ENCODE peak calls at places on chromosomes 16 and 17, in six cellular contexts. I is HCT116, P is adrenal gland, Y is testis, O is Peyer's patch, B is suprapubic skin. J is an unnamed sample.

GRCh38 chr17:14755002-14755401 is 454.1 kb downstream of the HS3ST3B1 start:
- DNase-seq in O (no peak), B (no peak), I (no peak), Y (no peak), P (no peak), J (no peak)

GRCh38 chr17:53538129-53538617 is 284.6 kb upstream of the KIF2B start:
- DNase-seq in I (no peak), P (no peak), B (no peak), Y (no peak), O (no peak), J (no peak)

GRCh38 chr17:57853695-57854094 is 3.9 kb upstream of the MRPS23 start:
- DNase-seq in O (peak; percentile 60), B (no peak), Y (peak; percentile 84), I (no peak), P (peak; percentile 69), J (peak; percentile 45)

GRCh38 chr17:57295526-57296023 is 39.3 kb downstream of the MSI2 start:
- DNase-seq in B (no peak), O (no peak), P (no peak), I (peak; percentile 80), Y (no peak), J (no peak)

GRCh38 chr17:27540300-27541105 is 84.3 kb downstream of the KSR1 start:
- DNase-seq in Y (peak; percentile 71), I (no peak), P (peak; percentile 99), B (peak; percentile 94), O (peak; percentile 74), J (peak; percentile 95)

GRCh38 chr16:29316673-29317237 is 89.8 kb downstream of the NPIPB11 start:
- DNase-seq in O (no peak), B (no peak), P (no peak), Y (no peak), I (no peak), J (no peak)

GRCh38 chr16:85735225-85735722 is 15.6 kb downstream of the C16orf74 start:
- DNase-seq in B (no peak), O (no peak), I (no peak), Y (no peak), P (no peak), J (no peak)

GRCh38 chr16:1944612-1945199 is 1.7 kb upstream of the MSRB1 start:
- DNase-seq in P (no peak), Y (no peak), I (no peak), B (no peak), O (no peak), J (no peak)

GRCh38 chr17:19381361-19381740 is 3.1 kb downstream of the MAPK7 start:
- DNase-seq in Y (no peak), B (peak; percentile 63), P (no peak), O (no peak), I (no peak), J (no peak)

GRCh38 chr17:65015855-65016254 is 40.7 kb downstream of the GNA13 start:
- DNase-seq in O (no peak), P (no peak), I (no peak), Y (no peak), B (no peak), J (no peak)

GRCh38 chr17:8300629-8301242 is 5.5 kb upstream of the SLC25A35 start:
- DNase-seq in I (peak; percentile 62), Y (peak; percentile 73), O (peak; percentile 61), B (no peak), P (peak; percentile 69), J (peak; percentile 48)

GRCh38 chr17:76716146-76716833 is 5.5 kb upstream of the MXRA7 start:
- DNase-seq in B (no peak), Y (peak; percentile 61), P (peak; percentile 69), O (peak; percentile 46), I (no peak), J (peak; percentile 15)

GRCh38 chr17:72976971-72977767 is 115.3 kb downstream of the SLC39A11 start:
- DNase-seq in I (peak; percentile 82), B (no peak), Y (peak; percentile 65), O (no peak), P (peak; percentile 68), J (peak; percentile 45)
- H3K27ac ChIP-seq in I (peak overlapping the region; percentile 93), B (peak overlapping the region; percentile 34), Y (no peak overlapping the region), O (no peak overlapping the region), P (peak overlapping the region; percentile 71), J (no peak overlapping the region)

GRCh38 chr17:78789663-78790181 is 7.6 kb upstream of the CYTH1 start:
- DNase-seq in P (peak; percentile 53), I (no peak), O (no peak), B (peak; percentile 91), Y (peak; percentile 47), J (no peak)
- H3K4me1 ChIP-seq in P (peaks cover 26% of the 10 kb centered on the region), I (peaks cover 14% of the 10 kb centered on the region), O (no peaks in the 10 kb centered on the region), B (peaks cover 33% of the 10 kb centered on the region), Y (peaks cover 10% of the 10 kb centered on the region), J (no peaks in the 10 kb centered on the region)

DNA sequence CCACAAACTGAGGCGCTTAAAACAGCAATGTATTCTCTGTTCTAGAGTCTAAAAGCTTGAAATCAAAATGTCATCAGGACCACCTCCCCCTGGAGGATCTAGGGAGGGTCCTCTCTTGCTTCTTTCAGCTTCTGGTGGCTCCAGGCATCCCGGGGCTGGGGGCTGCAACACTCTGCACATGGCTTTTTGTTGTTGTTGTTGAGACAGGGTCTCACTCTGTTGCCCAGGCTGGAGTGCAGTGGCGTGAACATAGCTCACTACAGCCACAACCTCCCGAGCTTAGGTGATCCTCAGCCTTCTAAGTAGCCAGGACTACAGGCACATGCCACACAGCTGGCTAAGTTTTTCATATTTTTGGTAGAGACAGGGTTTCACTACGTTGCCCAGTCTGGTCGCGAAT is 37.0 kb upstream of the SNN start:
- DNase-seq in Y (no peak), B (no peak), I (no peak), P (no peak), O (no peak), J (no peak)
- TF ChIP-seq POLR2A in Y (no peak), B (no peak), I (no peak), P (no peak), O (no peak), J (no peak)

DNA sequence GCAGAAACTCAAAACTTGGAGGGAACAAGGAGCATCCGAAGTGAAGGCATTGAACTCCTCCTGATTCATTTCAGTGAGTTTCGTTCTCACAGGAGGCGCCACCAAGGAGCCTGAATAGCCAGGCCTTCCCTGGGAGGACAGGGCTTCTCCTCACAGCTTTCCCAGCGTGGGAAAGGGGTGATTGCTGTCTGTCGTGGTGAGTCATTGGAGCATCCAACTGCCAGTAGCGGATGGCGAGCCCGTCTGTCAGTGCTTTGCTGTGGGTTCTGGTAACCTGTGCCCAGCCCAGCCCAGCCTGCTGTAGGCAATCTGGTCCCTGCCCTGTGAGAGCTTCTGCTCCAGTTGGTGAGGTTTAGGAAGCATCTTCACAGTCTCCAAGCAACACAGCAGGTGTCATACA is 28.3 kb downstream of the PLCD3 start:
- DNase-seq in I (no peak), P (no peak), O (no peak), B (no peak), Y (no peak), J (no peak)
- H3K27ac ChIP-seq in I (no peak overlapping the region), P (no peak overlapping the region), O (no peak overlapping the region), B (no peak overlapping the region), Y (no peak overlapping the region), J (no peak overlapping the region)

GRCh38 chr17:42563543-42563942 is 1.6 kb downstream of the COASY start:
- DNase-seq in I (no peak), P (peak; percentile 70), Y (no peak), O (no peak), B (no peak), J (no peak)
- H3K4me1 ChIP-seq in I (peaks cover 58% of the 10 kb centered on the region), P (peaks cover 43% of the 10 kb centered on the region), Y (peaks cover 31% of the 10 kb centered on the region), O (peaks cover 34% of the 10 kb centered on the region), B (peaks cover 69% of the 10 kb centered on the region), J (peaks cover 18% of the 10 kb centered on the region)

GRCh38 chr17:82645516-82645915 is 2.7 kb downstream of the WDR45B start:
- DNase-seq in B (no peak), O (no peak), P (no peak), Y (no peak), I (no peak), J (no peak)

GRCh38 chr17:82648165-82648668 is at the start of gene WDR45B:
- DNase-seq in P (peak; percentile 98), O (peak; percentile 97), Y (peak; percentile 96), I (peak; percentile 94), B (peak; percentile 96), J (peak; percentile 96)

GRCh38 chr17:82648761-82649474 is 674 bp upstream of the WDR45B start:
- DNase-seq in B (peak; percentile 84), I (no peak), P (peak; percentile 50), Y (peak; percentile 50), O (no peak), J (peak; percentile 75)

GRCh38 chr17:82649501-82650261 is 1.4 kb upstream of the WDR45B start:
- DNase-seq in P (no peak), B (no peak), O (no peak), Y (no peak), I (no peak), J (peak; percentile 36)

GRCh38 chr17:82647593-82648164 is 565 bp downstream of the WDR45B start:
- DNase-seq in Y (peak; percentile 40), O (peak; percentile 71), I (no peak), P (peak; percentile 54), B (peak; percentile 82), J (peak; percentile 57)
- TF ChIP-seq POLR2A in Y (no peak), O (no peak), I (no peak), P (no peak), B (no peak), J (no peak)

J was measured in uterus.